ENCODE peak calls at places on chromosomes 2 and 18, in ten cellular contexts. V is sigmoid colon, C is brain microvascular endothelial cell, L is heart left ventricle, N is thoracic aorta, A is cardiac muscle cell, P is psoas muscle, O is PC-3, E is IMR-90, K is heart right ventricle. R is an unnamed sample.

GRCh38 chr2:67399831-67400489 is 2.8 kb downstream of the ETAA1 start:
- DNase-seq in K (no peak), C (peak; percentile 49), V (no peak), O (peak; percentile 69), N (no peak), E (peak; percentile 70), P (no peak), L (no peak), A (no peak), R (no peak)

GRCh38 chr18:79965119-79965902 is 868 bp downstream of the HSBP1L1 start:
- DNase-seq in L (no peak), C (peak; percentile 61), A (no peak), K (no peak), E (peak; percentile 91), V (peak; percentile 77), O (peak; percentile 72), P (no peak), N (no peak), R (no peak)

GRCh38 chr18:57841568-57841967 is 38.5 kb upstream of the ATP8B1 start:
- DNase-seq in C (no peak), L (no peak), V (no peak), N (no peak), K (no peak), A (no peak), E (no peak), O (no peak), P (no peak), R (no peak)

GRCh38 chr18:68928762-68929675 is 131.1 kb downstream of the CCDC102B start:
- DNase-seq in E (no peak), N (no peak), P (no peak), V (no peak), C (no peak), K (no peak), O (no peak), L (no peak), A (no peak), R (no peak)

GRCh38 chr2:183172220-183172887 is 48.1 kb downstream of the NUP35 start:
- DNase-seq in E (no peak), A (no peak), C (no peak), P (no peak), L (no peak), O (no peak), V (no peak), K (no peak), N (no peak), R (no peak)

GRCh38 chr2:6452702-6453481 is 412.8 kb downstream of the CMPK2 start:
- DNase-seq in K (no peak), N (no peak), C (peak; percentile 2), L (no peak), E (peak; percentile 12), A (no peak), P (no peak), V (no peak), O (peak; percentile 5), R (no peak)

GRCh38 chr2:223079925-223080324 is 27.9 kb downstream of the KCNE4 start:
- DNase-seq in P (no peak), A (no peak), N (no peak), V (no peak), L (no peak), E (no peak), C (no peak), O (no peak), K (no peak), R (no peak)

GRCh38 chr2:37499113-37499512 is 154.7 kb downstream of the QPCT start:
- DNase-seq in L (no peak), K (no peak), P (no peak), O (no peak), A (no peak), C (no peak), V (no peak), N (no peak), E (no peak), R (no peak)

GRCh38 chr2:24515335-24515734 is 24.3 kb downstream of the NCOA1 start:
- DNase-seq in L (no peak), N (no peak), P (no peak), K (no peak), C (peak; percentile 24), V (no peak), E (no peak), O (peak; percentile 67), A (no peak), R (no peak)

GRCh38 chr2:20326163-20326780 is 24.4 kb downstream of the PUM2 start:
- DNase-seq in A (peak; percentile 69), C (peak; percentile 64), V (no peak), N (no peak), O (peak; percentile 72), P (no peak), L (no peak), K (peak; percentile 38), E (peak; percentile 68), R (no peak)

GRCh38 chr18:3265564-3266033 is 3.7 kb downstream of the MYL12B start:
- DNase-seq in A (no peak), P (no peak), L (no peak), N (no peak), E (peak; percentile 75), K (no peak), O (peak; percentile 60), C (no peak), V (no peak), R (no peak)

GRCh38 chr2:205372141-205372540 is 310.2 kb upstream of the NRP2 start:
- DNase-seq in C (peak; percentile 45), E (peak; percentile 60), O (no peak), L (no peak), N (no peak), K (no peak), A (peak; percentile 6), V (no peak), P (no peak), R (no peak)

GRCh38 chr18:63994783-63995399 is 25.0 kb downstream of the SERPINB8 start:
- DNase-seq in C (peak; percentile 56), V (peak; percentile 69), N (no peak), K (peak; percentile 23), P (no peak), O (peak; percentile 62), A (peak; percentile 59), L (no peak), E (peak; percentile 61), R (no peak)

GRCh38 chr2:145617906-145618305 is 1098.0 kb upstream of the ZEB2 start:
- DNase-seq in E (peak; percentile 68), N (no peak), V (no peak), O (peak; percentile 66), K (no peak), L (no peak), P (no peak), A (no peak), C (no peak), R (no peak)

GRCh38 chr2:190497428-190497827 is 37.1 kb downstream of the NEMP2 start:
- DNase-seq in N (no peak), O (no peak), A (no peak), K (no peak), L (no peak), E (no peak), P (no peak), V (no peak), C (no peak), R (no peak)

GRCh38 chr2:179031731-179032408 is 18.1 kb downstream of the CCDC141 start:
- DNase-seq in O (peak; percentile 20), V (no peak), L (no peak), C (peak; percentile 22), P (no peak), E (peak; percentile 1), K (no peak), A (no peak), N (no peak), R (no peak)
- H3K27ac ChIP-seq in O (no peak overlapping the region), V (no peak overlapping the region), L (no peak overlapping the region), C (no peak overlapping the region), P (peak overlapping the region; percentile 2), E (no peak overlapping the region), K (peak overlapping the region; percentile 5), A (peak overlapping the region; percentile 58), N (no peak overlapping the region), R (peak overlapping the region; percentile 7)

GRCh38 chr2:46305177-46305576 is 8.0 kb downstream of the EPAS1 start:
- DNase-seq in L (no peak), A (no peak), P (no peak), O (no peak), E (no peak), C (no peak), K (no peak), V (no peak), N (no peak), R (no peak)

GRCh38 chr2:46303233-46303632 is 6.0 kb downstream of the EPAS1 start:
- DNase-seq in A (no peak), O (no peak), C (no peak), V (no peak), N (no peak), E (no peak), K (no peak), L (no peak), P (no peak), R (no peak)

GRCh38 chr2:46305767-46306166 is 8.6 kb downstream of the EPAS1 start:
- DNase-seq in P (no peak), N (no peak), A (no peak), C (no peak), K (no peak), V (no peak), O (no peak), L (no peak), E (no peak), R (no peak)

GRCh38 chr2:46303822-46304221 is 6.6 kb downstream of the EPAS1 start:
- DNase-seq in O (peak; percentile 59), V (no peak), C (no peak), A (no peak), K (no peak), E (no peak), P (no peak), N (no peak), L (no peak), R (no peak)

GRCh38 chr2:46304635-46305034 is 7.4 kb downstream of the EPAS1 start:
- DNase-seq in N (no peak), O (no peak), K (no peak), P (no peak), E (no peak), L (no peak), C (no peak), V (no peak), A (no peak), R (no peak)
- H3K4me3 ChIP-seq in N (no peak overlapping the region), O (no peak overlapping the region), K (no peak overlapping the region), P (no peak overlapping the region), E (no peak overlapping the region), L (no peak overlapping the region), C (no peak overlapping the region), V (no peak overlapping the region), A (no peak overlapping the region), R (no peak overlapping the region)

DNA sequence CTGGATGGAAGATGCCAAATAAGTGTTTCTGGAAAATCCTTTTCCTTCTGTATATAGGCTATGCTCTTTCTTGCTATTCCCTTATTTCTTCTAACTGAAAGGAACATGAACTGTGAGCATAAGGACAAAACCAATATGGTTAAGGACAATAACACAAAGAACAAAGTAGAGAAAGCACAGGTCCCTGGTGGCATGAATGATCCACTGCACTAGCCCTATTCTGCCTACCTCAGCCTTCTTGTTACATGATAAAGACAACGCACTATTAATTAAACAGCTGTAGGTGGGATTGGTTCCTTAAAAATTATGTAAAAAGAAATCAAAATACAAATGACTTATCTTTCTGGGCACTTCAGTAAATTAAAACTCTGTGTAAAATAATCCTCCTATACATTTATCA is 1.9 kb upstream of the WDR75 start:
- DNase-seq in L (no peak), N (no peak), V (no peak), K (no peak), P (no peak), E (no peak), O (peak; percentile 11), C (no peak), A (no peak), R (no peak)
- TF ChIP-seq CTCF in L (no peak), N (no peak), V (no peak), K (no peak), P (no peak), E (peak; percentile 8), O (peak; percentile 29), C (peak; percentile 36), A (no peak), R (no peak)

GRCh38 chr2:85887566-85888019 is 1.2 kb downstream of the ST3GAL5 start:
- DNase-seq in K (peak; percentile 45), O (peak; percentile 34), A (peak; percentile 47), P (peak; percentile 79), L (peak; percentile 60), N (no peak), C (no peak), E (peak; percentile 40), V (peak; percentile 86), R (no peak)
- H3K27ac ChIP-seq in K (peak overlapping the region; percentile 67), O (no peak overlapping the region), A (no peak overlapping the region), P (peak overlapping the region; percentile 96), L (peak overlapping the region; percentile 87), N (peak overlapping the region; percentile 67), C (no peak overlapping the region), E (no peak overlapping the region), V (peak overlapping the region; percentile 84), R (no peak overlapping the region)

R was measured in coronary artery.